ENCODE peak calls at places on chromosomes 5 and 9, in four cellular contexts. One of them, this sample, is unnamed.

GRCh38 chr9:121774715-121775613 is 123.5 kb downstream of the DAB2IP start:
- DNase-seq in HFFc6: no peak
- DNase-seq in progenitor cell of endocrine pancreas: no peak
- DNase-seq in psoas muscle: no peak
- DNase-seq in this sample: no peak

GRCh38 chr9:87375397-87376073 is 122.1 kb upstream of the DAPK1 start:
- DNase-seq in HFFc6: peak
- DNase-seq in psoas muscle: no peak
- DNase-seq in progenitor cell of endocrine pancreas: no peak
- DNase-seq in this sample: no peak

GRCh38 chr9:100505564-100506159 is 32.7 kb downstream of the TMEFF1 start:
- DNase-seq in HFFc6: peak
- DNase-seq in psoas muscle: peak
- DNase-seq in progenitor cell of endocrine pancreas: peak
- DNase-seq in this sample: peak

GRCh38 chr5:149732500-149733128 is 2.5 kb downstream of the PPARGC1B start:
- DNase-seq in psoas muscle: peak
- DNase-seq in HFFc6: no peak
- DNase-seq in progenitor cell of endocrine pancreas: no peak
- DNase-seq in this sample: no peak

GRCh38 chr5:78320461-78320860 is 26.0 kb upstream of the AP3B1 start:
- DNase-seq in psoas muscle: no peak
- DNase-seq in progenitor cell of endocrine pancreas: no peak
- DNase-seq in HFFc6: peak
- DNase-seq in this sample: no peak

GRCh38 chr9:38652486-38652885 is 32.1 kb upstream of the ANKRD18A start:
- DNase-seq in psoas muscle: no peak
- DNase-seq in progenitor cell of endocrine pancreas: no peak
- DNase-seq in HFFc6: no peak
- DNase-seq in this sample: no peak

GRCh38 chr5:91397791-91398190 is 14.7 kb upstream of the ARRDC3 start:
- DNase-seq in progenitor cell of endocrine pancreas: no peak
- DNase-seq in HFFc6: no peak
- DNase-seq in psoas muscle: no peak
- DNase-seq in this sample: no peak

GRCh38 chr5:10584714-10585113 is 20.8 kb downstream of the ANKRD33B start:
- DNase-seq in psoas muscle: no peak
- DNase-seq in progenitor cell of endocrine pancreas: no peak
- DNase-seq in HFFc6: no peak
- DNase-seq in this sample: no peak

GRCh38 chr5:173051746-173052145 is 4.4 kb upstream of the CREBRF start:
- DNase-seq in progenitor cell of endocrine pancreas: no peak
- DNase-seq in psoas muscle: no peak
- DNase-seq in HFFc6: peak
- DNase-seq in this sample: no peak

GRCh38 chr9:116144038-116144437 is 9.6 kb upstream of the PAPPA start:
- DNase-seq in HFFc6: peak
- DNase-seq in progenitor cell of endocrine pancreas: no peak
- DNase-seq in psoas muscle: no peak
- DNase-seq in this sample: no peak

GRCh38 chr9:137272241-137273094 is 5.1 kb upstream of the TOR4A start:
- DNase-seq in progenitor cell of endocrine pancreas: no peak
- DNase-seq in HFFc6: no peak
- DNase-seq in psoas muscle: peak
- DNase-seq in this sample: no peak

GRCh38 chr5:82405618-82406199 is 127.6 kb upstream of the RPS23 start:
- DNase-seq in progenitor cell of endocrine pancreas: no peak
- DNase-seq in psoas muscle: no peak
- DNase-seq in HFFc6: peak
- DNase-seq in this sample: no peak

GRCh38 chr5:1847611-1848010 is 35.1 kb downstream of the IRX4 start:
- DNase-seq in psoas muscle: peak
- DNase-seq in progenitor cell of endocrine pancreas: no peak
- DNase-seq in HFFc6: no peak
- DNase-seq in this sample: no peak

GRCh38 chr5:17248999-17249634 is 31.7 kb downstream of the BASP1 start:
- DNase-seq in psoas muscle: no peak
- DNase-seq in HFFc6: peak
- DNase-seq in progenitor cell of endocrine pancreas: no peak
- DNase-seq in this sample: no peak

GRCh38 chr5:93359296-93359957 is 221.6 kb downstream of the NR2F1-AS1 start:
- DNase-seq in progenitor cell of endocrine pancreas: no peak
- DNase-seq in HFFc6: peak
- DNase-seq in psoas muscle: no peak
- DNase-seq in this sample: peak

GRCh38 chr9:128685022-128685332 is 4.0 kb upstream of the SET start:
- DNase-seq in HFFc6: no peak
- DNase-seq in psoas muscle: no peak
- DNase-seq in progenitor cell of endocrine pancreas: no peak
- DNase-seq in this sample: no peak

GRCh38 chr5:115551415-115551814 is 6.8 kb upstream of the FEM1C start:
- DNase-seq in psoas muscle: no peak
- DNase-seq in HFFc6: no peak
- DNase-seq in progenitor cell of endocrine pancreas: no peak
- DNase-seq in this sample: no peak

GRCh38 chr9:6413365-6414263 is 615 bp downstream of the UHRF2 start:
- DNase-seq in psoas muscle: peak
- DNase-seq in progenitor cell of endocrine pancreas: peak
- DNase-seq in HFFc6: no peak
- DNase-seq in this sample: peak

GRCh38 chr5:63011158-63011557 is 432.5 kb downstream of the LRRC70 start:
- DNase-seq in progenitor cell of endocrine pancreas: no peak
- DNase-seq in HFFc6: no peak
- DNase-seq in psoas muscle: no peak
- DNase-seq in this sample: no peak

GRCh38 chr9:70420267-70421019 is 6.0 kb upstream of the KLF9 start:
- DNase-seq in psoas muscle: peak
- DNase-seq in progenitor cell of endocrine pancreas: peak
- DNase-seq in HFFc6: peak
- DNase-seq in this sample: peak

GRCh38 chr9:31248156-31248555 is 1136.3 kb upstream of the ACO1 start:
- DNase-seq in psoas muscle: no peak
- DNase-seq in progenitor cell of endocrine pancreas: no peak
- DNase-seq in HFFc6: no peak
- DNase-seq in this sample: no peak

GRCh38 chr5:177232761-177233160 is 70.8 kb downstream of the RAB24 start:
- DNase-seq in progenitor cell of endocrine pancreas: no peak
- DNase-seq in HFFc6: peak
- DNase-seq in psoas muscle: no peak
- DNase-seq in this sample: no peak

GRCh38 chr5:124923131-124923530 is 176.7 kb upstream of the ZNF608 start:
- DNase-seq in progenitor cell of endocrine pancreas: no peak
- DNase-seq in psoas muscle: no peak
- DNase-seq in HFFc6: no peak
- DNase-seq in this sample: no peak

GRCh38 chr5:141869514-141869913 is 8.7 kb downstream of the PCDH1 start:
- DNase-seq in psoas muscle: no peak
- DNase-seq in progenitor cell of endocrine pancreas: no peak
- DNase-seq in HFFc6: no peak
- DNase-seq in this sample: no peak

GRCh38 chr5:125277494-125278154 is 531.2 kb upstream of the ZNF608 start:
- DNase-seq in HFFc6: peak
- DNase-seq in psoas muscle: no peak
- DNase-seq in progenitor cell of endocrine pancreas: no peak
- DNase-seq in this sample: no peak

GRCh38 chr9:17635115-17635890 is 56.4 kb downstream of the SH3GL2 start:
- DNase-seq in HFFc6: peak
- DNase-seq in psoas muscle: no peak
- DNase-seq in progenitor cell of endocrine pancreas: no peak
- DNase-seq in this sample: no peak

GRCh38 chr5:123879071-123879470 is 367.1 kb downstream of the CSNK1G3 start:
- DNase-seq in progenitor cell of endocrine pancreas: no peak
- DNase-seq in HFFc6: no peak
- DNase-seq in psoas muscle: no peak
- DNase-seq in this sample: no peak

GRCh38 chr9:78133751-78134150 is 102.1 kb upstream of the CEP78 start:
- DNase-seq in psoas muscle: no peak
- DNase-seq in progenitor cell of endocrine pancreas: no peak
- DNase-seq in HFFc6: no peak
- DNase-seq in this sample: no peak

GRCh38 chr9:96232539-96233241 is 69.3 kb downstream of the HSD17B3 start:
- DNase-seq in HFFc6: peak
- DNase-seq in progenitor cell of endocrine pancreas: no peak
- DNase-seq in psoas muscle: peak
- DNase-seq in this sample: peak

GRCh38 chr9:126327016-126327749 is 554 bp downstream of the MVB12B start:
- DNase-seq in progenitor cell of endocrine pancreas: peak
- DNase-seq in HFFc6: no peak
- DNase-seq in psoas muscle: peak
- DNase-seq in this sample: no peak

GRCh38 chr5:143262393-143263174 is 140.9 kb downstream of the NR3C1 start:
- DNase-seq in HFFc6: peak
- DNase-seq in progenitor cell of endocrine pancreas: no peak
- DNase-seq in psoas muscle: no peak
- DNase-seq in this sample: no peak

GRCh38 chr9:131045300-131046092 is 36.5 kb downstream of the LAMC3 start:
- DNase-seq in psoas muscle: no peak
- DNase-seq in HFFc6: peak
- DNase-seq in progenitor cell of endocrine pancreas: no peak
- DNase-seq in this sample: no peak

GRCh38 chr9:26129216-26129615 is 451.0 kb upstream of the TUSC1 start:
- DNase-seq in progenitor cell of endocrine pancreas: no peak
- DNase-seq in psoas muscle: no peak
- DNase-seq in HFFc6: no peak
- DNase-seq in this sample: no peak

GRCh38 chr9:6414291-6414690 is 1.3 kb downstream of the UHRF2 start:
- DNase-seq in HFFc6: peak
- DNase-seq in progenitor cell of endocrine pancreas: no peak
- DNase-seq in psoas muscle: no peak
- DNase-seq in this sample: peak

GRCh38 chr5:6781711-6782110 is 68.5 kb downstream of the TENT4A start:
- DNase-seq in progenitor cell of endocrine pancreas: no peak
- DNase-seq in HFFc6: peak
- DNase-seq in psoas muscle: no peak
- DNase-seq in this sample: no peak

GRCh38 chr5:6784481-6784880 is 71.2 kb downstream of the TENT4A start:
- DNase-seq in HFFc6: no peak
- DNase-seq in progenitor cell of endocrine pancreas: no peak
- DNase-seq in psoas muscle: no peak
- DNase-seq in this sample: no peak

GRCh38 chr5:6783787-6784186 is 70.6 kb downstream of the TENT4A start:
- DNase-seq in progenitor cell of endocrine pancreas: no peak
- DNase-seq in psoas muscle: no peak
- DNase-seq in HFFc6: no peak
- DNase-seq in this sample: no peak

GRCh38 chr5:6785161-6785860 is 72.1 kb downstream of the TENT4A start:
- DNase-seq in progenitor cell of endocrine pancreas: no peak
- DNase-seq in psoas muscle: no peak
- DNase-seq in HFFc6: no peak
- DNase-seq in this sample: no peak

GRCh38 chr5:6780802-6781391 is 67.7 kb downstream of the TENT4A start:
- DNase-seq in progenitor cell of endocrine pancreas: no peak
- DNase-seq in psoas muscle: no peak
- DNase-seq in HFFc6: no peak
- DNase-seq in this sample: no peak
- TF ChIP-seq CTCF in progenitor cell of endocrine pancreas: peak
- TF ChIP-seq CTCF in psoas muscle: no peak
- TF ChIP-seq CTCF in HFFc6: peak
- TF ChIP-seq CTCF in this sample: peak

DNA sequence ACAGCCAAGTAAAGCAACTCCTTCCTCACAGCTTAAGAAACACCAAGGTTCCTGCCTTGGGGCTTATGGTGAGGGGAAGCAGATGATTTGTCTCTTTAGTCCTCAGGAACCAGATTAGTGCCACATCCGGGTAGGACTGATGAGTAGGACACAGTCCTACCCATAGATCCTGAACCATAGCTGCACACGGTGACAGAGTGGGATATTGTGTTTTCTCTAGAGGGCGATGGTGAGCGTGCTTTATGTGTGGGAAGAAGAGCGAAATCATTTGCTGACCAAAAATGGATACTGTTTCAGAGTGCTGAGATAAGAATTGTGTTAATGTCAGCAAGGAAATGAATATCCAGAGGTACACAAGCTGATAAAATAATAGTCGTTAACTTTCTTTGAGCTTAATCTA is 209.0 kb upstream of the FBXL7 start:
- DNase-seq in psoas muscle: no peak
- DNase-seq in HFFc6: no peak
- DNase-seq in progenitor cell of endocrine pancreas: no peak
- DNase-seq in this sample: no peak
- TF ChIP-seq CTCF in psoas muscle: no peak
- TF ChIP-seq CTCF in HFFc6: no peak
- TF ChIP-seq CTCF in progenitor cell of endocrine pancreas: no peak
- TF ChIP-seq CTCF in this sample: no peak

DNA sequence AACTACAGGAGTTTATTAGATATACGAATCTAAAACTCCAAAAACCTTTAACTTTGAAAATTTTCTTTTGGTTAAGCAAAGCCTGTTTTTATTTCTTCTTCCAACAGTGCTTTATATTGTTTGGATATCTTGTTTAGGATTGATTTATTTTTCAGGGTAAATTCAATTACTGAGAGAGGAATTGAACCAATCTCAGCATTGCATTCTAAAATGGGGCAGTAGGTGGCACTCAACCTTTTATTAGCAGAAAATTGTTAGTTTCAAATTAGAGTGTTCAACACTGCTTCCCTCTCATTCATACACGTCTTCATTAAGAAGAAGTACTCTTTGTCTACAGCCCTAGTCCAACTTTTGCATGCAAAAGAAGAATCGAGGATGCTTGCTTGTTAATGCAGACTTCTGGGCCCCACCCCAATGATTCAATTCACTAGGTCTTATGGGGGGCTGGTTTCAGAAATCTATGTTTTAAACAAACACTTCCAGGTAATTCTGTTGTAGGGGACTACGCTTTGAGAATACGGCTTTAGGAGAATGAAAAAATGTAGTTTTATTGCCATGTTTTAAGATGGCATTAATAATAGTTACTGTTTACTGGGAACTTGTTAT is 26.6 kb downstream of the MRPL22 start:
- DNase-seq in psoas muscle: no peak
- DNase-seq in HFFc6: peak
- DNase-seq in progenitor cell of endocrine pancreas: no peak
- DNase-seq in this sample: peak
- TF ChIP-seq CTCF in psoas muscle: peak
- TF ChIP-seq CTCF in HFFc6: peak
- TF ChIP-seq CTCF in progenitor cell of endocrine pancreas: peak
- TF ChIP-seq CTCF in this sample: peak

GRCh38 chr9:35294066-35294465 is 132.3 kb downstream of the UNC13B start:
- DNase-seq in progenitor cell of endocrine pancreas: no peak
- DNase-seq in HFFc6: no peak
- DNase-seq in psoas muscle: no peak
- DNase-seq in this sample: no peak
- TF ChIP-seq CTCF in progenitor cell of endocrine pancreas: no peak
- TF ChIP-seq CTCF in HFFc6: no peak
- TF ChIP-seq CTCF in psoas muscle: no peak
- TF ChIP-seq CTCF in this sample: no peak

GRCh38 chr5:135569755-135570452 is 8.9 kb downstream of the CXCL14 start:
- DNase-seq in HFFc6: peak
- DNase-seq in psoas muscle: peak
- DNase-seq in progenitor cell of endocrine pancreas: peak
- DNase-seq in this sample: peak
- TF ChIP-seq CTCF in HFFc6: peak
- TF ChIP-seq CTCF in psoas muscle: peak
- TF ChIP-seq CTCF in progenitor cell of endocrine pancreas: peak
- TF ChIP-seq CTCF in this sample: peak

GRCh38 chr9:15231788-15232635 is 75.0 kb downstream of the TTC39B start:
- DNase-seq in progenitor cell of endocrine pancreas: no peak
- DNase-seq in HFFc6: no peak
- DNase-seq in psoas muscle: no peak
- DNase-seq in this sample: peak
- TF ChIP-seq CTCF in progenitor cell of endocrine pancreas: peak
- TF ChIP-seq CTCF in HFFc6: peak
- TF ChIP-seq CTCF in psoas muscle: peak
- TF ChIP-seq CTCF in this sample: peak

This sample was measured in endothelial cell.